ENCODE peak calls at places on chromosome 19, in eight cellular contexts. F, P, N, I, O, Z, W and T are unnamed samples.

GRCh38 chr19:33618884-33619283 is 2.9 kb upstream of the CHST8 start:
- DNase-seq in F (no peak), P (no peak), N (no peak), I (no peak), O (no peak), Z (no peak), W (no peak), T (no peak)

GRCh38 chr19:12947702-12948596 is 2.3 kb downstream of the RAD23A start:
- DNase-seq in F (no peak), P (no peak), N (no peak), I (no peak), O (no peak), Z (no peak), W (no peak), T (no peak)

GRCh38 chr19:35260694-35261304 is 8.0 kb upstream of the USF2 start:
- DNase-seq in F (no peak), P (no peak), N (no peak), I (no peak), O (no peak), Z (peak; percentile 55), W (peak; percentile 5), T (no peak)

GRCh38 chr19:35153701-35154534 is 617 bp upstream of the FXYD5 start:
- DNase-seq in F (peak; percentile 71), P (peak; percentile 49), N (no peak), I (peak; percentile 34), O (peak; percentile 44), Z (peak; percentile 91), W (peak; percentile 68), T (peak; percentile 57)

GRCh38 chr19:14022469-14022868 is 5.5 kb upstream of the RLN3 start:
- DNase-seq in F (no peak), P (no peak), N (no peak), I (peak; percentile 32), O (no peak), Z (no peak), W (no peak), T (no peak)

GRCh38 chr19:29393915-29394460 is 131.8 kb upstream of the VSTM2B start:
- DNase-seq in F (no peak), P (no peak), N (no peak), I (no peak), O (no peak), Z (no peak), W (no peak), T (no peak)

GRCh38 chr19:33863436-33863835 is 66.8 kb downstream of the KCTD15 start:
- DNase-seq in F (no peak), P (no peak), N (no peak), I (no peak), O (no peak), Z (peak; percentile 51), W (no peak), T (no peak)

GRCh38 chr19:38394488-38394887 is 6.0 kb downstream of the SPRED3 start:
- DNase-seq in F (no peak), P (no peak), N (peak; percentile 25), I (no peak), O (no peak), Z (peak; percentile 83), W (peak; percentile 46), T (peak; percentile 10)

GRCh38 chr19:55058781-55059610 is 4.0 kb downstream of the RDH13 start:
- DNase-seq in F (peak; percentile 50), P (no peak), N (no peak), I (no peak), O (no peak), Z (no peak), W (no peak), T (no peak)

GRCh38 chr19:31408460-31409124 is 59.4 kb upstream of the TSHZ3 start:
- DNase-seq in F (peak; percentile 19), P (peak; percentile 67), N (peak; percentile 96), I (peak; percentile 98), O (peak; percentile 74), Z (no peak), W (no peak), T (no peak)

GRCh38 chr19:56603829-56604228 is 8.7 kb downstream of the ZNF71 start:
- DNase-seq in F (no peak), P (no peak), N (no peak), I (no peak), O (no peak), Z (no peak), W (no peak), T (no peak)

GRCh38 chr19:1133471-1133929 is 29.7 kb downstream of the GPX4 start:
- DNase-seq in F (peak; percentile 74), P (peak; percentile 69), N (no peak), I (no peak), O (peak; percentile 57), Z (no peak), W (peak; percentile 64), T (no peak)

DNA sequence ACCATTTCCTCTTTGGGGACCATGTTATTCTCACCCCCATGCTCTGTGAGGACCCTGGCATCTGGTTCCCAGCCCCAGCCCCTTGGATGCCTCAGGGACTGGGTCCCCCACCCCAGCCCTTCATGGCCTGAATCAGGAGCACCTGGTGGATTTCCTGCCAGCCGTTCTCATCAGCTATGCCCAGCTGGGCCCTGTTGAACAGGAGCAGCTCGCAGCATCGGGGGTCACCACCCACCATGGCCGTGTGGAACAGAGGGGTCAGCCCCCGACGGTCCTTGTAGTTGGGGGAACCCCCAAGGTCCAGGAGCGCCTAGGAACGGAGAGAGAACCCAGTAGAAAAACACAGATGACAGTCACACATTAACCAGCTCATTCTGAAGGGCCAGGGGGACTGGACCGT is 7.8 kb downstream of the SHANK1 start:
- DNase-seq in F (no peak), P (no peak), N (no peak), I (no peak), O (no peak), Z (no peak), W (no peak), T (no peak)
- TF ChIP-seq CTCF in F (no peak), P (no peak), N (no peak), I (no peak), O (no peak), Z (no peak), W (no peak), T (no peak)

DNA sequence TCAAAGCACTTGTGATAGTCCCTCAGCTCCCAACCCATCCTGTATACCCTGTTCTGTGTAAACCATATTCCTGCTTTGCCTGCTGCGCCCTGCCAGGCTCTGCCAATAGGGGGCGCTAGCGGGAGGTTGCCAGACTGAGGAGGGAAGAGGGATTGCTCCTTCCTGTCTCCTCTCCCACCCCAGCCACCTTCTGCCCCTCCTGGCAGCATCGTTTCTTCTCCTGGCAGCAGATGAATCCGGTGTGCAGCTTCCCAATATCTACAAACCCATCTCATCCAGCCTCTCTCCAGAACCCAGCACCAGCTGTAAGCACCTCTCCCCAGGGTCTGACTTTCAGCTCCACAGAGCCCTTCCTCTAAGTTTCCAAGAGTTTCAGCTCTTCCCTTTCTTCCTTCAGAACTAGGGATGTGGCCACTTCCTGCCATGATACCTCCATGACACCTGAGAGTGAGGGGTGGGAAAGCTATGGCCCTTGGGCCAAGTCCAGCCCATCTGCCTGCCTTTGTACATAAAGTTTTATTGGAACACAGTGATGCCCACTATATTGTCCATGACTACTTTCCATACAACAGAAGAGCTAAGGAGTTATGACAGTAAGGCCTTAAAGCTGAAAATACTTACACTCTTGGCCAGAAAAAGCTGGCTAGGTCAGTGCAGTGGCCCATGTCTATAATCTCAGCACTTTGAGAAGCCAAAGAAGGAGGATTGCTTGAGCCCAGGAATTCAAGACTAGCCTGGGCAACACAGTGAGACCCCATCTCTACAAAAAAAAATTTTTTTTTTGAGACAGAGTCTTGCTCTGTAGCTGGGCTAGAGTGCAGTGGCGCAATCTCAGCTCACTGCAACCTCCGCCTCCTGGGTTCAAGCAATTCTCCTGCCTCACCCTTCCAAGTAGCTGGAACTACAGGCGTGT is 34.5 kb upstream of the ATP1A3 start:
- DNase-seq in F (peak; percentile 56), P (no peak), N (no peak), I (no peak), O (peak; percentile 20), Z (no peak), W (no peak), T (peak; percentile 33)
- TF ChIP-seq CTCF in F (peak; percentile 48), P (peak; percentile 25), N (peak; percentile 74), I (peak; percentile 47), O (peak; percentile 82), Z (no peak), W (no peak), T (peak; percentile 61)

GRCh38 chr19:3575260-3575741 is 2.6 kb downstream of the HMG20B start:
- DNase-seq in F (peak; percentile 83), P (no peak), N (peak; percentile 49), I (peak; percentile 39), O (no peak), Z (no peak), W (no peak), T (no peak)

GRCh38 chr19:3577741-3578344 is 5.1 kb downstream of the HMG20B start:
- DNase-seq in F (no peak), P (no peak), N (no peak), I (no peak), O (no peak), Z (no peak), W (no peak), T (no peak)

GRCh38 chr19:3578390-3578789 is 5.6 kb downstream of the HMG20B start:
- DNase-seq in F (no peak), P (no peak), N (no peak), I (no peak), O (no peak), Z (no peak), W (no peak), T (no peak)

GRCh38 chr19:3575949-3576673 is 3.4 kb downstream of the HMG20B start:
- DNase-seq in F (no peak), P (no peak), N (no peak), I (no peak), O (no peak), Z (no peak), W (no peak), T (no peak)

GRCh38 chr19:3576696-3577443 is 4.1 kb downstream of the HMG20B start:
- DNase-seq in F (no peak), P (no peak), N (no peak), I (peak; percentile 73), O (no peak), Z (no peak), W (no peak), T (peak; percentile 40)
- TF ChIP-seq CTCF in F (no peak), P (no peak), N (no peak), I (no peak), O (no peak), Z (no peak), W (no peak), T (no peak)

GRCh38 chr19:58007285-58007684 is 4.7 kb upstream of the ZNF606 start:
- DNase-seq in F (peak; percentile 42), P (no peak), N (no peak), I (peak; percentile 7), O (peak; percentile 16), Z (no peak), W (no peak), T (no peak)
- TF ChIP-seq CTCF in F (no peak), P (no peak), N (no peak), I (no peak), O (no peak), Z (no peak), W (no peak), T (no peak)